ENCODE peak calls at places on chromosomes 16 and 17, in nine cellular contexts. A is PC-3, N is fibroblast of mammary gland, C is left ventricle myocardium inferior, Z is endothelial cell, Y is tibial artery, H is mammary epithelial cell, V is B cell, R is SK-N-SH. W is an unnamed sample.
A peak's percentile ranks its signal among the peaks of the same experiment; 100 is the strongest.

GRCh38 chr17:38657824-38658740 is 16.7 kb downstream of the EPOP start:
- DNase-seq in A (no peak), N (no peak), C (no peak), Z (no peak), Y (no peak), H (no peak), V (no peak), R (no peak), W (no peak)

GRCh38 chr17:44794699-44795413 is 35.2 kb downstream of the GJC1 start:
- DNase-seq in A (peak; percentile 94), N (peak; percentile 94), C (no peak), Z (no peak), Y (no peak), H (peak; percentile 79), V (no peak), R (no peak), W (no peak)

GRCh38 chr17:1074886-1075665 is 78.1 kb downstream of the TIMM22 start:
- DNase-seq in A (no peak), N (no peak), C (peak; percentile 43), Z (no peak), Y (no peak), H (no peak), V (no peak), R (no peak), W (no peak)

GRCh38 chr16:21593530-21594289 is 5.7 kb upstream of the METTL9 start:
- DNase-seq in A (no peak), N (no peak), C (no peak), Z (no peak), Y (no peak), H (no peak), V (no peak), R (no peak), W (no peak)

GRCh38 chr16:4624827-4625616 is 396 bp downstream of the MGRN1 start:
- DNase-seq in A (no peak), N (peak; percentile 62), C (peak; percentile 60), Z (peak; percentile 57), Y (peak; percentile 70), H (peak; percentile 63), V (peak; percentile 89), R (no peak), W (peak; percentile 49)

GRCh38 chr17:1580979-1581676 is 18.5 kb upstream of the PITPNA start:
- DNase-seq in A (no peak), N (no peak), C (no peak), Z (no peak), Y (no peak), H (no peak), V (no peak), R (no peak), W (no peak)

GRCh38 chr17:32445075-32445427 is 741 bp downstream of the PSMD11 start:
- DNase-seq in A (peak; percentile 47), N (peak; percentile 72), C (no peak), Z (no peak), Y (peak; percentile 28), H (peak; percentile 78), V (no peak), R (no peak), W (peak; percentile 44)

GRCh38 chr17:53150101-53150698 is 672.5 kb upstream of the KIF2B start:
- DNase-seq in A (peak; percentile 19), N (no peak), C (no peak), Z (no peak), Y (no peak), H (no peak), V (no peak), R (peak; percentile 23), W (no peak)

GRCh38 chr16:85515830-85516397 is 97.2 kb upstream of the GSE1 start:
- DNase-seq in A (no peak), N (no peak), C (no peak), Z (no peak), Y (no peak), H (no peak), V (no peak), R (peak; percentile 85), W (peak; percentile 27)

GRCh38 chr16:85515319-85515745 is 97.8 kb upstream of the GSE1 start:
- DNase-seq in A (no peak), N (no peak), C (no peak), Z (no peak), Y (no peak), H (no peak), V (no peak), R (peak; percentile 82), W (no peak)

GRCh38 chr16:85514295-85514600 is 98.9 kb upstream of the GSE1 start:
- DNase-seq in A (peak; percentile 65), N (no peak), C (peak; percentile 81), Z (peak; percentile 33), Y (no peak), H (no peak), V (no peak), R (no peak), W (no peak)

GRCh38 chr16:85513649-85514048 is 99.5 kb upstream of the GSE1 start:
- DNase-seq in A (no peak), N (no peak), C (no peak), Z (no peak), Y (no peak), H (no peak), V (no peak), R (no peak), W (no peak)

DNA sequence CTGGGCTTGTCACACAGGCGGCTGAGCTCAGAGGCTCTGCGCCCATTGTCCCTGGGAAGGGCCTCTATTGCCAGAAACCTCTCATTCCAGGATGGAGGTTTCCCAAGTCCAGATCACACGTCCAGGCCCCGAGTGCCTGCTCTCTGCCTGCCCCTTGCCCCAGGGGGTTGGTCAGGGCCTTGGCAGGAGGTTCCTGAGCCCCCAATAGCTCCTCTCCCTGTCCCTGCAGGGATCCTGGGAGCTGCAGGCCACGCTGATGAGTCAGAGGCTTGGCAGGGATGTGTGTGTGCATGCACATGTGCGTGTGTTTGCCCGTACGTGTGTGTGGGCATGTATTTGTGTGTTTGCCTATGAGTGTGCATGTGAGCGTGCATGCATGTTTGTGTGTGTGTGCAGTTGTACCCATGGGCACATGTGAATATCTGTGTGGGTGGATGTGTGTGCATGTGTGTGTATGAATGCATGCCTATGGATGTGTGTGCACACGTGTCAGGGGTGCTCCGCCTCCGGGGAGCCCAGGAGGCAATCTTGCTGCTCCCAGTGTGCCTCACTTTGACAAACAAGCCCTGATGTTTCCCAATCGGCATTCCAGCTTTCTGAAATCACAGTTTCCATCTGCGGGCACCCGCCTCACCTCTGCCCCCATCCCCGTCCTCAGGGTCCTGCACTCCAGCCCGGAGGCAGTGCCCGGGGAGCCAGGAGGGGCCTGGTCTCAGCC is 98.4 kb upstream of the GSE1 start:
- DNase-seq in A (peak; percentile 84), N (peak; percentile 93), C (peak; percentile 57), Z (no peak), Y (peak; percentile 84), H (peak; percentile 85), V (no peak), R (peak; percentile 84), W (peak; percentile 83)
- TF ChIP-seq CTCF in A (no peak), N (no peak), C (no peak), Z (no peak), Y (peak; percentile 10), H (no peak), V (no peak), R (no peak), W (no peak)

GRCh38 chr17:6429266-6429665 is 5.7 kb downstream of the AIPL1 start:
- DNase-seq in A (no peak), N (no peak), C (no peak), Z (no peak), Y (no peak), H (no peak), V (no peak), R (no peak), W (no peak)

GRCh38 chr17:6427284-6427781 is 7.6 kb downstream of the AIPL1 start:
- DNase-seq in A (peak; percentile 48), N (peak; percentile 17), C (no peak), Z (no peak), Y (no peak), H (peak; percentile 35), V (peak; percentile 37), R (no peak), W (no peak)

GRCh38 chr17:6428207-6428965 is 6.5 kb downstream of the AIPL1 start:
- DNase-seq in A (no peak), N (no peak), C (no peak), Z (no peak), Y (no peak), H (no peak), V (no peak), R (no peak), W (no peak)

GRCh38 chr17:6426356-6427101 is 8.4 kb downstream of the AIPL1 start:
- DNase-seq in A (no peak), N (no peak), C (no peak), Z (no peak), Y (no peak), H (no peak), V (no peak), R (no peak), W (no peak)

GRCh38 chr17:6430769-6431168 is 4.2 kb downstream of the AIPL1 start:
- DNase-seq in A (no peak), N (peak; percentile 13), C (no peak), Z (no peak), Y (no peak), H (no peak), V (no peak), R (no peak), W (no peak)
- TF ChIP-seq CTCF in A (peak; percentile 46), N (peak; percentile 44), C (no peak), Z (peak; percentile 58), Y (no peak), H (peak; percentile 40), V (peak; percentile 20), R (peak; percentile 50), W (no peak)

DNA sequence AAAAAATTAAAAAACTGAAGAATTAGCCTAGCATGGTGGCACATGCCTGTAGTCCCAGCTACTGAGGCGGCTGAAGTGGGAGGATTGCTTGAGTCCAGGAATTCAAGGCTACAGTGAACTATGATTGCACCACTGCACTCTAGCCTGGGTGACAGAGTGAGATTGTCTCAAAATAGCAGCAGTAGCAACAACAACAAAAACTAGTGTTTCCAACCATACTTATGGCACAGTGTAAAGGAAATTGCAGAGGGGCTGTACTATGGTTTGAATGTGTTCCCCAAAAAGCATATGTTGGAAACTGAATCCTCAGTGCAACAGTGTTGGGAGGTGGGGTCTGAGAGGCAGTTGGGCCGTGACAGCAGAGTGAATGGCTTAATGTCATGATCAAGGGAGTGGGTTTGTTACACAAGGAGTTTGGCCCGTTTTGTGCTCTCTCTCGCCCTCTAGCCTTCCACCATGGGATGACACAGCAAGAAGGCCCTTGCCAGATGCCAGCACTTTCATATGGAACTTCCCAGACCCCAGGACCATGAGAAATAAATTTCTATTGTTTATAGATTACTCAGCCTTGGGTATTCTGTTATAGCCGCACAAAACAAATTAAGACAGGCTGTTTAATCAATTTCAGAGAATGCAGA is 70.0 kb downstream of the PGS1 start:
- DNase-seq in A (no peak), N (no peak), C (no peak), Z (no peak), Y (no peak), H (no peak), V (no peak), R (no peak), W (no peak)
- TF ChIP-seq CTCF in A (peak; percentile 37), N (peak; percentile 20), C (no peak), Z (no peak), Y (no peak), H (peak; percentile 7), V (no peak), R (peak; percentile 30), W (no peak)

DNA sequence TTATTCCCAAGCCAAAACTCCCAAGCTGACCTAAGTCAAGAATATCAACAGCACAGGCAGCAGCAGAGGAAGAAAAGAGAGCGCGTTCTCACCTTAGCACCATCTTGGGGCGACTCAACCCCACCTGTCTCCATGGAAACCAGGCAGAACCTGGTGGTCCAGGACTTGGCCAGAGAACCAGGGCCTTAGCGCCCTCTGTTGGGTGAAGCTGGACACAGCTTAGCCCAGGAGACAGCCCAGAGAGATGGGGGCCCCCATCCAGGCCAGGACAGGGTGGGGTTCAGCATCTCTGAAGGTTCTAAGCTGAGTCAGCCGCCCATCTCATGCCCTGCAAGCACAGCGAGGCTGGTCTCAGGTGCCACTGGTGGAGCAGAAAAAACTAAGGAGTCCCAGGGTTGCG is 60.1 kb upstream of the TMEM132E start:
- DNase-seq in A (no peak), N (peak; percentile 9), C (no peak), Z (peak; percentile 60), Y (no peak), H (no peak), V (peak; percentile 11), R (peak; percentile 49), W (peak; percentile 20)
- TF ChIP-seq CTCF in A (peak; percentile 40), N (peak; percentile 43), C (peak; percentile 59), Z (peak; percentile 70), Y (no peak), H (peak; percentile 33), V (peak; percentile 29), R (peak; percentile 51), W (peak; percentile 37)